ENCODE peak calls at places on chromosomes 11 and 22, in four cellular contexts. A is substantia nigra; Y is CD4-positive, CD25-positive, alpha-beta regulatory T cell; R is prostate gland. S is an unnamed sample.
A peak's percentile ranks its signal among the peaks of the same experiment; 100 is the strongest.

GRCh38 chr22:36344106-36344827 is 43.5 kb downstream of the MYH9 start:
- DNase-seq in A (no peak), R (no peak), Y (no peak), S (no peak)

GRCh38 chr11:133968300-133968699 is 11.5 kb upstream of the IGSF9B start:
- DNase-seq in A (no peak), R (no peak), Y (no peak), S (no peak)

GRCh38 chr11:96127596-96127959 is 203.7 kb upstream of the MTMR2 start:
- DNase-seq in Y (no peak), A (no peak), R (no peak), S (no peak)

GRCh38 chr11:126497581-126498109 is 142.2 kb downstream of the ST3GAL4 start:
- DNase-seq in R (no peak), Y (no peak), A (no peak), S (no peak)

GRCh38 chr11:120381401-120381800 is 45.2 kb downstream of the ARHGEF12 start:
- DNase-seq in R (no peak), Y (no peak), A (no peak), S (no peak)

GRCh38 chr11:119727523-119728081 is 1.4 kb downstream of the NECTIN1 start:
- DNase-seq in Y (no peak), R (peak; percentile 37), A (no peak), S (no peak)

GRCh38 chr11:1805525-1805924 is 29.3 kb upstream of the SYT8 start:
- DNase-seq in A (no peak), R (no peak), Y (no peak), S (no peak)

GRCh38 chr11:34068098-34068497 is 16.6 kb downstream of the CAPRIN1 start:
- DNase-seq in A (no peak), Y (no peak), R (no peak), S (no peak)

GRCh38 chr11:78399136-78399535 is 18.5 kb downstream of the GAB2 start:
- DNase-seq in A (no peak), R (no peak), Y (no peak), S (no peak)

GRCh38 chr11:27718853-27719574 is 18.8 kb upstream of the BDNF start:
- DNase-seq in R (no peak), A (no peak), Y (no peak), S (no peak)

GRCh38 chr11:3101921-3102640 is 44.9 kb upstream of the CARS1 start:
- DNase-seq in A (no peak), Y (no peak), R (no peak), S (no peak)

GRCh38 chr22:31844941-31845340 is 91.1 kb downstream of the DEPDC5 start:
- DNase-seq in R (no peak), Y (no peak), A (no peak), S (no peak)

GRCh38 chr22:45688606-45689080 is 17.0 kb downstream of the ATXN10 start:
- DNase-seq in A (no peak), R (peak; percentile 40), Y (no peak), S (no peak)

GRCh38 chr22:28172948-28173360 is 253.9 kb upstream of the PITPNB start:
- DNase-seq in Y (no peak), A (no peak), R (no peak), S (no peak)

GRCh38 chr22:46058591-46059519 is 81.9 kb upstream of the WNT7B start:
- DNase-seq in Y (no peak), R (no peak), A (no peak), S (peak; percentile 43)

GRCh38 chr22:24957043-24957442 is 4.5 kb downstream of the KIAA1671 start:
- DNase-seq in Y (no peak), A (no peak), R (no peak), S (no peak)

GRCh38 chr22:24953294-24954113 is 988 bp downstream of the KIAA1671 start:
- DNase-seq in Y (no peak), R (no peak), A (no peak), S (no peak)

GRCh38 chr22:24952837-24953293 is 349 bp downstream of the KIAA1671 start:
- DNase-seq in A (no peak), R (peak; percentile 41), Y (peak; percentile 17), S (peak; percentile 69)

GRCh38 chr22:24954114-24954463 is 1.6 kb downstream of the KIAA1671 start:
- DNase-seq in R (no peak), A (no peak), Y (no peak), S (no peak)

DNA sequence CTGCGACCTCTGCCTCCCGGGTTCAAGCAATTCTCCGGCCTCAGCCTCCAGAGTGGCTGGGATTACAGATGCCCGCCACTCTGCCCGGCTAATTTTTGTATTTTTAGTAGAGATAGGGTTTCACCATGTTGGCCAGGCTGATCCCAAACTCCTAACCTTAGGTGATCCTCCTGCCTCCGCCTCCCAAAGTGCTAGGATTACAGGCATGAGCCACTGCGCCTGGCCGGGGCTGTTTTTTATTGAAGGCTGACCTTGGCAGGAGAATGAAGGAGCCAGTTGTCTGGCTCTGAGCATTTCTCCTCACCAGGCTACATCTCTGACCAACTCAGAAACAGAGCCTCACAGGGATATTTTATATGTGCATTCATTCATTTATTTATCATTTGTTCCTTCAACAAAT is 2.3 kb downstream of the KIAA1671 start:
- DNase-seq in Y (no peak), A (no peak), R (no peak), S (no peak)
- H3K27ac ChIP-seq in Y (no peak overlapping the region), A (no peak overlapping the region), R (no peak overlapping the region), S (no peak overlapping the region)

GRCh38 chr22:49920859-49921258 is 2.4 kb downstream of the CRELD2 start:
- DNase-seq in Y (no peak), A (no peak), R (no peak), S (no peak)

GRCh38 chr22:49921508-49922278 is 3.3 kb downstream of the CRELD2 start:
- DNase-seq in R (no peak), Y (no peak), A (no peak), S (no peak)

GRCh38 chr22:49916851-49917250 is 1.4 kb downstream of the ALG12 start:
- DNase-seq in R (no peak), A (no peak), Y (no peak), S (no peak)

GRCh38 chr22:49917997-49918910 is at the start of the genes ALG12 and CRELD2:
- DNase-seq in A (peak; percentile 86), R (peak; percentile 99), Y (peak; percentile 96), S (peak; percentile 98)

DNA sequence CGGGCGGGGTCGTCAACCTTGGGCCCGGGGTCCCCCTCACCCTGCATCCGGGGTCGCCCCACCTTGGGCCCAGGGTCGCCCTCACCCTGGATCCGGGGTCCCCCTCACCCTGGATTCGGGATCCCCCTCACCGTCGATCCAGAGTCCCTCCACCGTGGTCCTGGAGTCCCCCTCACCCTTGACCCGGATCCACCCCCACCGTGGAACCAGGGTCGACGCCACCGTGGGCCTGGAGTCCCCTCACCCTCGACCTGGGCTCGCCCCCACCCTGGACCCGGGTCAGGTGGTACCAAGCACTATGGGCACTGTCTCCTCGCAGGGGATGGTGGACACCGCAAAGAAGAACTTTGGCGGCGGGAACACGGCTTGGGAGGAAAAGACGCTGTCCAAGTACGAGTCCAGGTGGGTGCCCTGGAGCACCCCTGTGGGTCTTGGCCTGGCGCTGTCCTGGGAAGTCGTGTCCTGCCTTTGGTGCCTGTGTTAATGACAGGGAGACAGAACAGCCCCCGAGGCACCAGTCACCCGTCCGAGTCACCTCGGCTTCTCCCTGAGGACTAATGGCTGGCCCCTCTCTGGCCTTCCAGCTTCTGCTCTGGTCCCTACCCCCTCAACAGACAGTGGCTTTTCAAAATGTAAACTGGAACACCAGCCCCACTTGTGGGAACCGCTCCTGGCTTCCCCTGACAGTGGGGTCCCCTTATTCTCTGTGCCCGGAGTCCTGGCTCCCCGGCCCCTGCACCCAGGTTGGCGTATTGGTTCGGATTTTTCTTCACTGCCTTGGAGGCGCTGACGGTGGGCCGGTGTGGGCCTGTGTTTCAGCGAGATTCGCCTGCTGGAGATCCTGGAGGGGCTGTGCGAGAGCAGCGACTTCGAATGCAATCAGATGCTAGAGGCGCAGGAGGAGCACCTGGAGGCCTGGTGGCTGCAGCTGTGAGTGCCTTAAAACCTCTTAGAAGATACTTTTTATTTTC is 762 bp downstream of the CRELD2 start:
- DNase-seq in A (no peak), R (no peak), Y (no peak), S (no peak)
- H3K27ac ChIP-seq in A (no peak overlapping the region), R (peak overlapping the region; percentile 42), Y (peak overlapping the region; percentile 23), S (peak overlapping the region; percentile 95)

GRCh38 chr11:20790622-20791021 is 121.2 kb downstream of the NELL1 start:
- DNase-seq in Y (no peak), R (no peak), A (no peak), S (no peak)

GRCh38 chr11:20795005-20795404 is 125.6 kb downstream of the NELL1 start:
- DNase-seq in R (no peak), A (no peak), Y (no peak), S (no peak)
- H3K27ac ChIP-seq in R (no peak overlapping the region), A (no peak overlapping the region), Y (no peak overlapping the region), S (no peak overlapping the region)

GRCh38 chr11:68296344-68297051 is 15.9 kb upstream of the LRP5 start:
- DNase-seq in R (no peak), Y (no peak), A (no peak), S (no peak)
- H3K27ac ChIP-seq in R (no peak overlapping the region), Y (no peak overlapping the region), A (no peak overlapping the region), S (no peak overlapping the region)

GRCh38 chr11:32255876-32256275 is 165.0 kb downstream of the RCN1 start:
- DNase-seq in A (no peak), Y (no peak), R (no peak), S (no peak)
- H3K27ac ChIP-seq in A (no peak overlapping the region), Y (no peak overlapping the region), R (no peak overlapping the region), S (no peak overlapping the region)

S was measured in breast epithelium.